ENCODE peak calls at places on chromosomes 6 and 20, in four cellular contexts. J is WTC11, R is HepG2, E is K562. I is an unnamed sample.

GRCh38 chr6:134584809-134585528 is 267.1 kb upstream of the SGK1 start:
- DNase-seq in J (no peak), R (no peak), E (no peak), I (no peak)

GRCh38 chr6:66103354-66103753 is 396.3 kb upstream of the EYS start:
- DNase-seq in J (no peak), R (no peak), E (no peak), I (no peak)

GRCh38 chr6:13014551-13015378 is 298.2 kb downstream of the PHACTR1 start:
- DNase-seq in J (peak), R (no peak), E (no peak), I (no peak)

GRCh38 chr6:19210849-19211590 is 626.1 kb upstream of the ID4 start:
- DNase-seq in J (peak), R (peak), E (peak), I (peak)

GRCh38 chr6:102390541-102390940 is 997.0 kb downstream of the GRIK2 start:
- DNase-seq in J (no peak), R (no peak), E (no peak), I (no peak)

GRCh38 chr6:119978274-119978889 is 628.8 kb upstream of the MAN1A1 start:
- DNase-seq in J (no peak), R (peak), E (no peak), I (no peak)

GRCh38 chr20:61727761-61728160 is 337.9 kb downstream of the TAF4 start:
- DNase-seq in J (no peak), R (no peak), E (no peak), I (no peak)

GRCh38 chr6:13703496-13703895 is 8.1 kb downstream of the RANBP9 start:
- DNase-seq in J (no peak), R (no peak), E (no peak), I (no peak)

GRCh38 chr20:2006452-2007381 is 12.9 kb upstream of the PDYN start:
- DNase-seq in J (peak), R (peak), E (peak), I (peak)

GRCh38 chr20:32960222-32960518 is 44.1 kb downstream of the SUN5 start:
- DNase-seq in J (no peak), R (no peak), E (no peak), I (peak)

GRCh38 chr20:62314711-62315302 is 12.0 kb downstream of the ADRM1 start:
- DNase-seq in J (no peak), R (no peak), E (no peak), I (no peak)

GRCh38 chr6:35065441-35065800 is 75.7 kb downstream of the TCP11 start:
- DNase-seq in J (no peak), R (no peak), E (no peak), I (no peak)

GRCh38 chr6:134938896-134939295 is 11.0 kb downstream of the ALDH8A1 start:
- DNase-seq in J (no peak), R (no peak), E (no peak), I (no peak)

GRCh38 chr6:151071295-151071694 is 168.5 kb upstream of the AKAP12 start:
- DNase-seq in J (no peak), R (peak), E (no peak), I (no peak)

GRCh38 chr6:139765825-139766285 is 391.4 kb upstream of the CITED2 start:
- DNase-seq in J (no peak), R (peak), E (peak), I (no peak)

GRCh38 chr6:3773696-3774298 is 22.3 kb upstream of the PXDC1 start:
- DNase-seq in J (no peak), R (no peak), E (no peak), I (no peak)

GRCh38 chr20:61442075-61442670 is 190.1 kb downstream of the CDH4 start:
- DNase-seq in J (no peak), R (no peak), E (no peak), I (no peak)

GRCh38 chr6:154638369-154638768 is 94.8 kb upstream of the SCAF8 start:
- DNase-seq in J (no peak), R (no peak), E (no peak), I (no peak)

GRCh38 chr6:76275746-76276145 is 203.3 kb upstream of the IMPG1 start:
- DNase-seq in J (no peak), R (no peak), E (no peak), I (peak)

GRCh38 chr6:118678866-118679265 is 27.5 kb upstream of the CEP85L start:
- DNase-seq in J (no peak), R (no peak), E (no peak), I (no peak)

GRCh38 chr6:135812085-135812526 is 39.4 kb upstream of the PDE7B start:
- DNase-seq in J (no peak), R (no peak), E (no peak), I (no peak)

GRCh38 chr6:36639171-36639808 is 39.2 kb upstream of the CDKN1A start:
- DNase-seq in J (no peak), R (no peak), E (no peak), I (no peak)

GRCh38 chr20:64223526-64224067 is 32.0 kb upstream of the PCMTD2 start:
- DNase-seq in J (peak), R (peak), E (peak), I (peak)

GRCh38 chr6:143823463-143824006 is 19.6 kb upstream of the LTV1 start:
- DNase-seq in J (no peak), R (no peak), E (no peak), I (no peak)

GRCh38 chr6:116483616-116484015 is 22.4 kb downstream of the CALHM6 start:
- DNase-seq in J (no peak), R (no peak), E (no peak), I (no peak)

GRCh38 chr20:50308513-50309279 is 118.1 kb downstream of the CEBPB start:
- DNase-seq in J (peak), R (peak), E (peak), I (no peak)

GRCh38 chr6:149834513-149835481 is 29.4 kb downstream of the LRP11 start:
- DNase-seq in J (peak), R (peak), E (peak), I (peak)

GRCh38 chr6:110093981-110094380 is 85.5 kb downstream of the WASF1 start:
- DNase-seq in J (no peak), R (no peak), E (no peak), I (no peak)

GRCh38 chr20:8305449-8305978 is 173.4 kb downstream of the PLCB1 start:
- DNase-seq in J (peak), R (peak), E (peak), I (peak)

GRCh38 chr6:143742070-143742954 is 64.5 kb downstream of the PHACTR2 start:
- DNase-seq in J (no peak), R (no peak), E (no peak), I (no peak)

GRCh38 chr20:44080646-44081267 is 106.2 kb downstream of the JPH2 start:
- DNase-seq in J (peak), R (peak), E (peak), I (peak)

GRCh38 chr20:37387519-37388269 is 41.8 kb downstream of the SRC start:
- DNase-seq in J (no peak), R (no peak), E (no peak), I (no peak)

GRCh38 chr20:10047427-10047826 is 12.6 kb downstream of the ANKEF1 start:
- DNase-seq in J (peak), R (peak), E (no peak), I (peak)

GRCh38 chr20:25076731-25077609 is 5.0 kb downstream of the VSX1 start:
- DNase-seq in J (no peak), R (peak), E (no peak), I (peak)

GRCh38 chr20:58130574-58130973 is 97.9 kb downstream of the ANKRD60 start:
- DNase-seq in J (no peak), R (no peak), E (no peak), I (no peak)

GRCh38 chr20:58128635-58129625 is 99.5 kb downstream of the ANKRD60 start:
- DNase-seq in J (no peak), R (no peak), E (no peak), I (no peak)

GRCh38 chr20:58131111-58131510 is 97.3 kb downstream of the ANKRD60 start:
- DNase-seq in J (peak), R (no peak), E (no peak), I (no peak)

GRCh38 chr20:58130156-58130555 is 98.3 kb downstream of the ANKRD60 start:
- DNase-seq in J (no peak), R (no peak), E (no peak), I (no peak)

GRCh38 chr20:58129736-58130135 is 98.7 kb downstream of the ANKRD60 start:
- DNase-seq in J (no peak), R (no peak), E (no peak), I (no peak)
- TF ChIP-seq ELF4 in J (no peak), R (no peak), E (no peak), I (no peak)

DNA sequence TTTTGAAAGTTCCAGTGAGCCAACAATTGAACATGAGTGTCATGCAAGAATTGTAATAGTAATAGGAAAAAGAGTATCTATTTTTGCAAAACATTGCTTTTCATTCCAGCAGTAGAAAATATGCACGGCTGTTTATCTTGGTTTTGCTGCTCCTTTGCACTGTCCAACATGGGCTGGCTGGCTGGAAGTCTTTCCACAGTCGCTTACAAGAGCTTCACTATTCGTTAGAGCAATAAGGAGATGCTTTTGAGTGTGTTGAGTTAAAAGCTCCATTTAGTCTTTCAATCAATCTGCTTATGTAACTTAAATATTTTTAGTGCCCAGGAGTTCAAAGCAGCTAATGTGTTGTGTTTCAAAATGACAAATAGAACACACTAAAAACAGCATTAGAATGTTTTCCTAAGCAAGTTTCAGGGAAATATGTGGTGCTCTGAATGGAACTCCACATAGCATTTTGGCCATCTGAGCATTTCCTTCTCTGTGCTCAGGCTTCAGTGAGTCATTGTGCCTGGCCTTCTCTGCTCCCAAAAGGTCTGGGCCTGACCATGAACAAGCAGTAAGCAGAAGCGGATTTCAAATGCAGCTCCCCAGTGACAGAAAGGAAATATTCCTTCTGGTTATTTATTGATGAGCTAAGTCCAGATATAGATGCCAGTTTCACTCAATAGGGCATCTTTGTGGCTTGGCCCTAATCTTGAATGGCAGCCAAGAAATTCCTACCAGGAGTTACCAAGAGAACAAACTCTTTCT is 580.3 kb downstream of the TENT5A start:
- DNase-seq in J (no peak), R (no peak), E (no peak), I (no peak)
- TF ChIP-seq ELF4 in J (no peak), R (no peak), E (no peak), I (no peak)

GRCh38 chr6:64589961-64590360 is 954.4 kb downstream of the PHF3 start:
- DNase-seq in J (no peak), R (no peak), E (no peak), I (no peak)

GRCh38 chr6:64591682-64592081 is 956.1 kb downstream of the PHF3 start:
- DNase-seq in J (no peak), R (no peak), E (no peak), I (no peak)

DNA sequence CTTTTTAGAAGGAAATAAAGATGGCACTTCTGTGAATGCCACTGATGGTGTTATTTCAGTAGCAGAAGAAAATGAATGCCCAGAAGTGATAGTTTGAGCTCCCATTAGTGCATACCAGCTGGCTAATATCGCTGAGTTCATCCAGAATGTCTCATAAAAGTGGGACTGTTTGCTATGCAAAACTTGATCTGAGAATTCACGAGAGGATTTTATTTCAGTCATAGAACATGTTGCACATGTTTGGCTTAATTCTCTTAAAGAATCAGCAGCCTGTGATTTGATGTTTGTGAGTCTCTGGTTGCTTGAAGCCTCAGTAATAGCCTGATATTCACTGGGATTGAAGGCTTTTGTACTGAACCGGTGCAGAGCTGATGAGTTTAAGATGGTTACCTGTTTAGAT is 955.4 kb downstream of the PHF3 start:
- DNase-seq in J (no peak), R (no peak), E (no peak), I (no peak)
- TF ChIP-seq ELF4 in J (no peak), R (no peak), E (no peak), I (no peak)

GRCh38 chr6:8743146-8743745 is 307.9 kb upstream of the SLC35B3 start:
- DNase-seq in J (no peak), R (peak), E (no peak), I (no peak)
- TF ChIP-seq ELF4 in J (no peak), R (no peak), E (no peak), I (no peak)